ENCODE peak calls at places on chromosome 20, in six cellular contexts. C is heart left ventricle; S is fibroblast of the conjunctiva; A is HS-27A; V is HCT116; F is CD8-positive, alpha-beta T cell. Y is an unnamed sample.

GRCh38 chr20:17442588-17442987 is 88.6 kb downstream of the BFSP1 start:
- DNase-seq in C (no peak), S (no peak), A (no peak), V (peak), F (no peak), Y (no peak)

GRCh38 chr20:46715292-46715756 is 5.9 kb downstream of the SLC2A10 start:
- DNase-seq in C (no peak), S (peak), A (no peak), V (no peak), F (no peak), Y (no peak)

GRCh38 chr20:11274137-11274536 is 600.3 kb upstream of the JAG1 start:
- DNase-seq in C (no peak), S (peak), A (peak), V (peak), F (no peak), Y (peak)

GRCh38 chr20:23087587-23088275 is 1.6 kb upstream of the CD93 start:
- DNase-seq in C (no peak), S (no peak), A (no peak), V (no peak), F (no peak), Y (no peak)

GRCh38 chr20:59643616-59644061 is 39.3 kb downstream of the PHACTR3 start:
- DNase-seq in C (no peak), S (no peak), A (no peak), V (no peak), F (no peak), Y (no peak)

GRCh38 chr20:42531675-42531985 is 658.1 kb downstream of the PTPRT start:
- DNase-seq in C (no peak), S (no peak), A (no peak), V (no peak), F (no peak), Y (peak)

GRCh38 chr20:32485126-32485769 is 99.9 kb downstream of the NOL4L start:
- DNase-seq in C (no peak), S (peak), A (peak), V (peak), F (peak), Y (peak)

GRCh38 chr20:40336034-40336433 is 353.0 kb downstream of the MAFB start:
- DNase-seq in C (no peak), S (no peak), A (no peak), V (no peak), F (no peak), Y (no peak)

GRCh38 chr20:38893056-38893455 is 33.2 kb upstream of the FAM83D start:
- DNase-seq in C (no peak), S (no peak), A (no peak), V (no peak), F (no peak), Y (no peak)

GRCh38 chr20:61331542-61331941 is 79.5 kb downstream of the CDH4 start:
- DNase-seq in C (no peak), S (no peak), A (no peak), V (no peak), F (no peak), Y (no peak)

GRCh38 chr20:13142143-13142542 is 78.9 kb upstream of the ISM1 start:
- DNase-seq in C (no peak), S (no peak), A (peak), V (no peak), F (no peak), Y (peak)

GRCh38 chr20:38152175-38153010 is 12.7 kb downstream of the TGM2 start:
- DNase-seq in C (peak), S (no peak), A (peak), V (no peak), F (no peak), Y (peak)

GRCh38 chr20:25054133-25054820 is 3.7 kb downstream of the ACSS1 start:
- DNase-seq in C (no peak), S (no peak), A (no peak), V (no peak), F (no peak), Y (no peak)

Y was measured in SJCRH30.